ENCODE peak calls at places on chromosomes 5 and 9, in six cellular contexts. One of them, this sample, is unnamed.

GRCh38 chr5:67209141-67209771 is 12.7 kb upstream of the CD180 start:
- DNase-seq in stimulated activated CD8-positive, alpha-beta memory T cell treated with anti-CD3 and anti-CD28 coated beads, Interleukin-15, amount 100 ng/mL, for 24 hours: no peak
- DNase-seq in fibroblast of lung: peak
- DNase-seq in HL-60: peak
- DNase-seq in activated T-cell treated with anti-CD3 and anti-CD28 coated beads for 24 hours: peak
- DNase-seq in ACHN: peak
- DNase-seq in this sample: peak

GRCh38 chr5:131639148-131639547 is 4.1 kb upstream of the RAPGEF6 start:
- DNase-seq in ACHN: no peak
- DNase-seq in HL-60: no peak
- DNase-seq in stimulated activated CD8-positive, alpha-beta memory T cell treated with anti-CD3 and anti-CD28 coated beads, Interleukin-15, amount 100 ng/mL, for 24 hours: no peak
- DNase-seq in fibroblast of lung: no peak
- DNase-seq in activated T-cell treated with anti-CD3 and anti-CD28 coated beads for 24 hours: no peak
- DNase-seq in this sample: no peak

GRCh38 chr5:14270212-14270702 is 127.1 kb downstream of the TRIO start:
- DNase-seq in fibroblast of lung: peak
- DNase-seq in activated T-cell treated with anti-CD3 and anti-CD28 coated beads for 24 hours: no peak
- DNase-seq in stimulated activated CD8-positive, alpha-beta memory T cell treated with anti-CD3 and anti-CD28 coated beads, Interleukin-15, amount 100 ng/mL, for 24 hours: no peak
- DNase-seq in ACHN: peak
- DNase-seq in HL-60: no peak
- DNase-seq in this sample: peak

GRCh38 chr5:142296914-142297417 is 27.9 kb downstream of the SPRY4 start:
- DNase-seq in HL-60: no peak
- DNase-seq in fibroblast of lung: peak
- DNase-seq in stimulated activated CD8-positive, alpha-beta memory T cell treated with anti-CD3 and anti-CD28 coated beads, Interleukin-15, amount 100 ng/mL, for 24 hours: no peak
- DNase-seq in ACHN: no peak
- DNase-seq in activated T-cell treated with anti-CD3 and anti-CD28 coated beads for 24 hours: no peak
- DNase-seq in this sample: no peak

GRCh38 chr9:88642333-88642732 is 107.4 kb downstream of the NXNL2 start:
- DNase-seq in stimulated activated CD8-positive, alpha-beta memory T cell treated with anti-CD3 and anti-CD28 coated beads, Interleukin-15, amount 100 ng/mL, for 24 hours: no peak
- DNase-seq in ACHN: no peak
- DNase-seq in fibroblast of lung: no peak
- DNase-seq in HL-60: no peak
- DNase-seq in activated T-cell treated with anti-CD3 and anti-CD28 coated beads for 24 hours: no peak
- DNase-seq in this sample: no peak

GRCh38 chr9:137502008-137502913 is 43.1 kb upstream of the NSMF start:
- DNase-seq in HL-60: no peak
- DNase-seq in fibroblast of lung: no peak
- DNase-seq in ACHN: no peak
- DNase-seq in activated T-cell treated with anti-CD3 and anti-CD28 coated beads for 24 hours: no peak
- DNase-seq in stimulated activated CD8-positive, alpha-beta memory T cell treated with anti-CD3 and anti-CD28 coated beads, Interleukin-15, amount 100 ng/mL, for 24 hours: no peak
- DNase-seq in this sample: peak

GRCh38 chr9:5626727-5627634 is 1.9 kb upstream of the RIC1 start:
- DNase-seq in ACHN: peak
- DNase-seq in HL-60: peak
- DNase-seq in fibroblast of lung: peak
- DNase-seq in stimulated activated CD8-positive, alpha-beta memory T cell treated with anti-CD3 and anti-CD28 coated beads, Interleukin-15, amount 100 ng/mL, for 24 hours: no peak
- DNase-seq in activated T-cell treated with anti-CD3 and anti-CD28 coated beads for 24 hours: peak
- DNase-seq in this sample: peak

GRCh38 chr5:152592416-152592815 is 187.3 kb upstream of the NMUR2 start:
- DNase-seq in HL-60: no peak
- DNase-seq in activated T-cell treated with anti-CD3 and anti-CD28 coated beads for 24 hours: no peak
- DNase-seq in stimulated activated CD8-positive, alpha-beta memory T cell treated with anti-CD3 and anti-CD28 coated beads, Interleukin-15, amount 100 ng/mL, for 24 hours: no peak
- DNase-seq in ACHN: no peak
- DNase-seq in fibroblast of lung: no peak
- DNase-seq in this sample: no peak

GRCh38 chr5:137914758-137915157 is 25.5 kb downstream of the PKD2L2 start:
- DNase-seq in ACHN: no peak
- DNase-seq in HL-60: no peak
- DNase-seq in fibroblast of lung: no peak
- DNase-seq in activated T-cell treated with anti-CD3 and anti-CD28 coated beads for 24 hours: no peak
- DNase-seq in stimulated activated CD8-positive, alpha-beta memory T cell treated with anti-CD3 and anti-CD28 coated beads, Interleukin-15, amount 100 ng/mL, for 24 hours: no peak
- DNase-seq in this sample: no peak

GRCh38 chr5:179222246-179223017 is 122.8 kb downstream of the ADAMTS2 start:
- DNase-seq in fibroblast of lung: no peak
- DNase-seq in ACHN: no peak
- DNase-seq in activated T-cell treated with anti-CD3 and anti-CD28 coated beads for 24 hours: no peak
- DNase-seq in stimulated activated CD8-positive, alpha-beta memory T cell treated with anti-CD3 and anti-CD28 coated beads, Interleukin-15, amount 100 ng/mL, for 24 hours: no peak
- DNase-seq in HL-60: no peak
- DNase-seq in this sample: no peak

GRCh38 chr5:15731686-15732085 is 231.7 kb downstream of the FBXL7 start:
- DNase-seq in stimulated activated CD8-positive, alpha-beta memory T cell treated with anti-CD3 and anti-CD28 coated beads, Interleukin-15, amount 100 ng/mL, for 24 hours: no peak
- DNase-seq in fibroblast of lung: no peak
- DNase-seq in ACHN: no peak
- DNase-seq in activated T-cell treated with anti-CD3 and anti-CD28 coated beads for 24 hours: no peak
- DNase-seq in HL-60: no peak
- DNase-seq in this sample: no peak

GRCh38 chr5:144024601-144025000 is 145.9 kb downstream of the YIPF5 start:
- DNase-seq in stimulated activated CD8-positive, alpha-beta memory T cell treated with anti-CD3 and anti-CD28 coated beads, Interleukin-15, amount 100 ng/mL, for 24 hours: no peak
- DNase-seq in activated T-cell treated with anti-CD3 and anti-CD28 coated beads for 24 hours: no peak
- DNase-seq in fibroblast of lung: peak
- DNase-seq in HL-60: no peak
- DNase-seq in ACHN: no peak
- DNase-seq in this sample: no peak

GRCh38 chr5:168404366-168404765 is 81.9 kb upstream of the RARS1 start:
- DNase-seq in activated T-cell treated with anti-CD3 and anti-CD28 coated beads for 24 hours: no peak
- DNase-seq in ACHN: peak
- DNase-seq in fibroblast of lung: peak
- DNase-seq in stimulated activated CD8-positive, alpha-beta memory T cell treated with anti-CD3 and anti-CD28 coated beads, Interleukin-15, amount 100 ng/mL, for 24 hours: no peak
- DNase-seq in HL-60: no peak
- DNase-seq in this sample: no peak

GRCh38 chr5:61000887-61001286 is 55.9 kb downstream of the NDUFAF2 start:
- DNase-seq in fibroblast of lung: peak
- DNase-seq in activated T-cell treated with anti-CD3 and anti-CD28 coated beads for 24 hours: no peak
- DNase-seq in HL-60: no peak
- DNase-seq in ACHN: no peak
- DNase-seq in stimulated activated CD8-positive, alpha-beta memory T cell treated with anti-CD3 and anti-CD28 coated beads, Interleukin-15, amount 100 ng/mL, for 24 hours: no peak
- DNase-seq in this sample: no peak

GRCh38 chr5:41641621-41642020 is 131.2 kb upstream of the PLCXD3 start:
- DNase-seq in fibroblast of lung: peak
- DNase-seq in HL-60: no peak
- DNase-seq in ACHN: peak
- DNase-seq in activated T-cell treated with anti-CD3 and anti-CD28 coated beads for 24 hours: no peak
- DNase-seq in stimulated activated CD8-positive, alpha-beta memory T cell treated with anti-CD3 and anti-CD28 coated beads, Interleukin-15, amount 100 ng/mL, for 24 hours: no peak
- DNase-seq in this sample: no peak

GRCh38 chr5:148949871-148950863 is 112.7 kb downstream of the SH3TC2 start:
- DNase-seq in activated T-cell treated with anti-CD3 and anti-CD28 coated beads for 24 hours: no peak
- DNase-seq in stimulated activated CD8-positive, alpha-beta memory T cell treated with anti-CD3 and anti-CD28 coated beads, Interleukin-15, amount 100 ng/mL, for 24 hours: no peak
- DNase-seq in HL-60: no peak
- DNase-seq in ACHN: no peak
- DNase-seq in fibroblast of lung: peak
- DNase-seq in this sample: no peak

This sample was measured in A549.